ENCODE peak calls at places on chromosomes 7 and 10, in eight cellular contexts. T is LHCN-M2; L is GM19239; F is DMS79; C is K562; S is activated T-helper 9 cell treated with anti-CD3 and anti-CD28 coated beads, Interleukin-2, amount 50 U/mL, for 16 hours; Z is NCI-H82; P is EH. J is an unnamed sample.

GRCh38 chr7:72413290-72413689 is 1.2 kb upstream of the CALN1 start:
- DNase-seq in T (no peak), C (no peak), Z (no peak), L (no peak), F (no peak), P (no peak), S (no peak), J (no peak)

GRCh38 chr10:105328441-105328840 is 687.4 kb downstream of the SORCS3 start:
- DNase-seq in S (no peak), P (peak), Z (no peak), F (no peak), C (no peak), L (no peak), T (no peak), J (no peak)

GRCh38 chr7:44177570-44178131 is 11.6 kb downstream of the GCK start:
- DNase-seq in Z (no peak), C (no peak), L (no peak), S (no peak), T (peak), P (peak), F (no peak), J (no peak)

GRCh38 chr10:49173201-49173772 is 14.9 kb downstream of the TMEM273 start:
- DNase-seq in Z (no peak), F (no peak), S (no peak), T (no peak), C (peak), L (no peak), P (no peak), J (no peak)

GRCh38 chr10:125149278-125150047 is 10.9 kb downstream of the CTBP2 start:
- DNase-seq in P (peak), L (no peak), C (peak), Z (no peak), F (peak), T (peak), S (no peak), J (no peak)

GRCh38 chr7:154342971-154343633 is 290.9 kb downstream of the DPP6 start:
- DNase-seq in F (no peak), C (no peak), T (no peak), S (no peak), L (no peak), P (no peak), Z (no peak), J (no peak)

GRCh38 chr7:158535079-158535478 is 52.5 kb downstream of the PTPRN2 start:
- DNase-seq in F (no peak), S (no peak), Z (no peak), T (no peak), P (no peak), C (no peak), L (no peak), J (no peak)

GRCh38 chr10:119031496-119032059 is 2.1 kb downstream of the NANOS1 start:
- DNase-seq in T (peak), S (no peak), L (no peak), Z (peak), C (no peak), P (no peak), F (no peak), J (no peak)

GRCh38 chr7:105636982-105637381 is 55.7 kb upstream of the EFCAB10 start:
- DNase-seq in Z (no peak), S (no peak), C (no peak), T (no peak), P (no peak), F (no peak), L (no peak), J (no peak)

GRCh38 chr10:121696854-121697253 is 98.6 kb upstream of the FGFR2 start:
- DNase-seq in F (no peak), P (peak), Z (peak), T (peak), S (no peak), L (no peak), C (peak), J (no peak)

GRCh38 chr10:86723009-86723408 is 33.4 kb upstream of the BMPR1A start:
- DNase-seq in F (no peak), T (no peak), L (no peak), S (no peak), Z (no peak), P (no peak), C (no peak), J (no peak)

GRCh38 chr7:151745090-151745638 is 131.8 kb downstream of the PRKAG2 start:
- DNase-seq in T (peak), C (no peak), L (no peak), Z (no peak), P (peak), F (no peak), S (no peak), J (no peak)

GRCh38 chr7:102431617-102432298 is 1.6 kb upstream of the ORAI2 start:
- DNase-seq in T (no peak), P (peak), S (peak), Z (peak), L (no peak), F (peak), C (no peak), J (peak)

GRCh38 chr7:98372993-98373392 is 27.9 kb downstream of the BAIAP2L1 start:
- DNase-seq in L (no peak), S (no peak), C (no peak), T (peak), F (no peak), Z (peak), P (peak), J (no peak)

GRCh38 chr10:78432582-78432981 is 398.9 kb downstream of the RPS24 start:
- DNase-seq in F (no peak), Z (peak), C (no peak), P (peak), S (no peak), L (no peak), T (no peak), J (no peak)

GRCh38 chr7:98212532-98213041 is 1.3 kb downstream of the BHLHA15 start:
- DNase-seq in F (no peak), T (no peak), S (no peak), P (no peak), C (no peak), Z (no peak), L (no peak), J (no peak)

GRCh38 chr10:58625070-58625469 is 112.4 kb downstream of the BICC1 start:
- DNase-seq in P (peak), T (peak), L (no peak), F (no peak), S (no peak), Z (no peak), C (no peak), J (no peak)

GRCh38 chr7:47444376-47445098 is 137.4 kb downstream of the TNS3 start:
- DNase-seq in P (peak), C (no peak), S (no peak), L (peak), F (no peak), Z (no peak), T (peak), J (no peak)

GRCh38 chr7:5553298-5553877 is 129.8 kb upstream of the TNRC18 start:
- DNase-seq in C (peak), L (no peak), P (peak), S (no peak), F (no peak), T (no peak), Z (no peak), J (no peak)

GRCh38 chr7:131381069-131381838 is 53.6 kb downstream of the MKLN1 start:
- DNase-seq in P (peak), T (peak), S (no peak), L (no peak), C (no peak), Z (no peak), F (no peak), J (no peak)

GRCh38 chr7:44143606-44144250 is 2.6 kb upstream of the MYL7 start:
- DNase-seq in L (no peak), P (peak), Z (no peak), S (no peak), C (no peak), T (no peak), F (no peak), J (no peak)

GRCh38 chr10:98861962-98862361 is 373.7 kb downstream of the HPSE2 start:
- DNase-seq in F (no peak), S (no peak), Z (no peak), L (no peak), C (no peak), P (no peak), T (no peak), J (no peak)

GRCh38 chr10:97074256-97075145 is 111.3 kb downstream of the SLIT1 start:
- DNase-seq in Z (peak), T (no peak), L (no peak), P (no peak), F (peak), S (no peak), C (no peak), J (no peak)

GRCh38 chr7:36747251-36747968 is 23.1 kb upstream of the AOAH start:
- DNase-seq in P (peak), T (peak), Z (no peak), L (no peak), C (no peak), S (no peak), F (no peak), J (no peak)

GRCh38 chr10:3806603-3807002 is 21.6 kb upstream of the KLF6 start:
- DNase-seq in C (no peak), S (no peak), P (peak), T (peak), Z (no peak), F (no peak), L (no peak), J (no peak)

GRCh38 chr7:122702872-122703510 is at the start of gene RNF148:
- DNase-seq in P (no peak), T (no peak), F (no peak), C (no peak), L (no peak), Z (no peak), S (no peak), J (no peak)

GRCh38 chr7:36034020-36034419 is 119.0 kb upstream of the EEPD1 start:
- DNase-seq in C (no peak), Z (no peak), T (peak), S (no peak), P (peak), L (no peak), F (no peak), J (no peak)

GRCh38 chr7:131008840-131009651 is 275.0 kb upstream of the KLF14 start:
- DNase-seq in S (no peak), Z (no peak), C (no peak), T (peak), L (no peak), P (peak), F (no peak), J (no peak)

GRCh38 chr10:93363891-93364648 is 118.1 kb downstream of the MYOF start:
- DNase-seq in P (no peak), S (no peak), T (no peak), C (no peak), L (no peak), F (no peak), Z (no peak), J (no peak)

GRCh38 chr7:134364619-134365037 is 47.9 kb upstream of the SLC35B4 start:
- DNase-seq in L (no peak), T (peak), Z (peak), F (no peak), S (no peak), C (no peak), P (peak), J (no peak)

GRCh38 chr7:99990417-99990816 is 14.6 kb upstream of the AZGP1 start:
- DNase-seq in L (no peak), Z (no peak), F (no peak), P (no peak), S (no peak), T (no peak), C (no peak), J (no peak)

GRCh38 chr7:17097668-17098297 is 200.7 kb upstream of the AHR start:
- DNase-seq in L (no peak), S (no peak), C (no peak), P (no peak), Z (no peak), F (no peak), T (no peak), J (no peak)

GRCh38 chr10:44995914-44996633 is 4.6 kb upstream of the ZNF22 start:
- DNase-seq in L (no peak), T (no peak), C (no peak), Z (peak), F (no peak), P (peak), S (no peak), J (no peak)

GRCh38 chr7:103632972-103633371 is 187.0 kb upstream of the SLC26A5 start:
- DNase-seq in S (no peak), T (peak), Z (no peak), P (peak), F (no peak), L (no peak), C (no peak), J (no peak)

GRCh38 chr10:70742537-70743429 is 42.4 kb downstream of the TBATA start:
- DNase-seq in S (no peak), L (no peak), C (peak), F (no peak), Z (no peak), P (peak), T (peak), J (no peak)

GRCh38 chr10:30786131-30786530 is 156.6 kb upstream of the LYZL2 start:
- DNase-seq in L (no peak), T (peak), Z (no peak), P (peak), F (no peak), C (no peak), S (no peak), J (no peak)

GRCh38 chr7:156842740-156843140 is 50.2 kb downstream of the LMBR1 start:
- DNase-seq in T (no peak), S (no peak), F (no peak), P (no peak), C (peak), L (no peak), Z (no peak), J (no peak)

GRCh38 chr10:30502266-30503058 is 68.5 kb downstream of the MAP3K8 start:
- DNase-seq in T (no peak), P (peak), F (no peak), Z (no peak), S (no peak), L (no peak), C (peak), J (no peak)

J was measured in stimulated activated CD4-positive, alpha-beta T cell treated with anti-CD3 and anti-CD28 coated beads, TNF-alpha, amount 100 ng/mL, for 4 hours.